ENCODE peak calls at places on chromosomes 5 and 9, in seven cellular contexts. E is transverse colon, N is body of pancreas, W is spleen, G is ovary, Z is NB4, Q is GM12878. O is an unnamed sample.

GRCh38 chr5:143471666-143472411 is 68.4 kb upstream of the NR3C1 start:
- DNase-seq in E (no peak), N (no peak), W (no peak), G (no peak), Z (no peak), Q (no peak), O (no peak)

GRCh38 chr9:113352411-113352810 is 3.1 kb downstream of the BSPRY start:
- DNase-seq in E (no peak), N (no peak), W (no peak), G (no peak), Z (no peak), Q (no peak), O (no peak)

GRCh38 chr9:121906074-121906520 is 187.0 kb downstream of the TTLL11 start:
- DNase-seq in E (no peak), N (no peak), W (no peak), G (no peak), Z (no peak), Q (no peak), O (no peak)

GRCh38 chr9:89542461-89543021 is 44.6 kb upstream of the SEMA4D start:
- DNase-seq in E (peak; percentile 22), N (no peak), W (peak; percentile 83), G (no peak), Z (no peak), Q (no peak), O (no peak)

GRCh38 chr9:81082251-81082650 is 607.1 kb downstream of the TLE1 start:
- DNase-seq in E (no peak), N (no peak), W (no peak), G (no peak), Z (no peak), Q (no peak), O (no peak)

GRCh38 chr5:78893959-78894676 is 91.0 kb downstream of the ARSB start:
- DNase-seq in E (no peak), N (no peak), W (no peak), G (no peak), Z (no peak), Q (no peak), O (no peak)

GRCh38 chr9:32431940-32432555 is 47.6 kb downstream of the ACO1 start:
- DNase-seq in E (peak; percentile 38), N (peak; percentile 43), W (peak; percentile 77), G (peak; percentile 33), Z (peak; percentile 67), Q (no peak), O (no peak)

GRCh38 chr5:123089971-123090640 is 1.1 kb downstream of the PRDM6 start:
- DNase-seq in E (no peak), N (no peak), W (no peak), G (peak; percentile 60), Z (peak; percentile 66), Q (no peak), O (no peak)

GRCh38 chr5:123209163-123210013 is 120.3 kb downstream of the PRDM6 start:
- DNase-seq in E (no peak), N (no peak), W (no peak), G (no peak), Z (peak; percentile 53), Q (no peak), O (peak; percentile 29)

GRCh38 chr5:35919191-35919590 is 19.2 kb downstream of the CAPSL start:
- DNase-seq in E (no peak), N (no peak), W (no peak), G (no peak), Z (no peak), Q (no peak), O (peak; percentile 44)

GRCh38 chr5:2863675-2864433 is 112.4 kb upstream of the IRX2 start:
- DNase-seq in E (no peak), N (no peak), W (no peak), G (no peak), Z (no peak), Q (no peak), O (no peak)

GRCh38 chr5:172807766-172808311 is 26.2 kb upstream of the ERGIC1 start:
- DNase-seq in E (no peak), N (no peak), W (no peak), G (no peak), Z (no peak), Q (no peak), O (no peak)

GRCh38 chr5:172805018-172805683 is 28.9 kb upstream of the ERGIC1 start:
- DNase-seq in E (no peak), N (no peak), W (no peak), G (no peak), Z (no peak), Q (no peak), O (no peak)

GRCh38 chr5:172809774-172810173 is 24.3 kb upstream of the ERGIC1 start:
- DNase-seq in E (no peak), N (no peak), W (no peak), G (no peak), Z (no peak), Q (no peak), O (no peak)

GRCh38 chr5:172805736-172806255 is 28.3 kb upstream of the ERGIC1 start:
- DNase-seq in E (no peak), N (no peak), W (peak; percentile 79), G (no peak), Z (no peak), Q (no peak), O (no peak)

GRCh38 chr5:172806897-172807672 is 27.0 kb upstream of the ERGIC1 start:
- DNase-seq in E (peak; percentile 95), N (peak; percentile 94), W (peak; percentile 98), G (peak; percentile 61), Z (peak; percentile 87), Q (peak; percentile 81), O (peak; percentile 75)
- TF ChIP-seq POLR2A in E (peak; percentile 71), N (peak; percentile 51), W (peak; percentile 27), G (no peak), Z (no peak), Q (peak; percentile 54), O (peak; percentile 37)

GRCh38 chr9:128004011-128004604 is 23.3 kb upstream of the EEIG1 start:
- DNase-seq in E (no peak), N (no peak), W (no peak), G (no peak), Z (no peak), Q (no peak), O (no peak)

GRCh38 chr9:128005938-128006337 is 25.1 kb upstream of the EEIG1 start:
- DNase-seq in E (no peak), N (no peak), W (peak; percentile 90), G (no peak), Z (no peak), Q (no peak), O (peak; percentile 76)

GRCh38 chr9:128002959-128003358 is 22.2 kb upstream of the EEIG1 start:
- DNase-seq in E (no peak), N (no peak), W (no peak), G (no peak), Z (no peak), Q (no peak), O (no peak)

GRCh38 chr9:127999461-127999860 is 18.7 kb upstream of the EEIG1 start:
- DNase-seq in E (no peak), N (no peak), W (no peak), G (no peak), Z (no peak), Q (no peak), O (no peak)

GRCh38 chr9:128001411-128002298 is 20.9 kb upstream of the EEIG1 start:
- DNase-seq in E (no peak), N (no peak), W (no peak), G (no peak), Z (no peak), Q (no peak), O (peak; percentile 91)
- TF ChIP-seq POLR2A in E (no peak), N (no peak), W (no peak), G (no peak), Z (no peak), Q (no peak), O (peak; percentile 20)

GRCh38 chr9:129007035-129007765 is 20.9 kb downstream of the SH3GLB2 start:
- DNase-seq in E (no peak), N (no peak), W (no peak), G (peak; percentile 60), Z (no peak), Q (no peak), O (no peak)
- TF ChIP-seq POLR2A in E (no peak), N (no peak), W (no peak), G (no peak), Z (no peak), Q (peak; percentile 28), O (no peak)

GRCh38 chr5:158409507-158409906 is 550.6 kb upstream of the CLINT1 start:
- DNase-seq in E (no peak), N (no peak), W (no peak), G (no peak), Z (no peak), Q (peak; percentile 49), O (no peak)
- TF ChIP-seq POLR2A in E (no peak), N (no peak), W (no peak), G (no peak), Z (no peak), Q (no peak), O (no peak)